ENCODE peak calls at places on chromosome 12, in seven cellular contexts. G is GM23248, V is PC-9, B is GM23338, N is neural progenitor cell, D is SK-N-SH, E is PC-3. X is an unnamed sample.

GRCh38 chr12:115320967-115321366 is 637.0 kb upstream of the TBX3 start:
- DNase-seq in G (no peak), V (no peak), B (no peak), N (no peak), D (no peak), E (no peak), X (no peak)

GRCh38 chr12:78674311-78675085 is 190.1 kb upstream of the SYT1 start:
- DNase-seq in G (peak; percentile 44), V (no peak), B (no peak), N (no peak), D (no peak), E (no peak), X (no peak)

GRCh38 chr12:7431993-7432685 is 11.8 kb downstream of the CD163L1 start:
- DNase-seq in G (peak; percentile 52), V (no peak), B (no peak), N (no peak), D (no peak), E (no peak), X (no peak)

GRCh38 chr12:28424965-28425364 is 234.7 kb downstream of the CCDC91 start:
- DNase-seq in G (no peak), V (no peak), B (no peak), N (peak; percentile 1), D (no peak), E (no peak), X (no peak)

GRCh38 chr12:94621662-94622359 is 28.5 kb downstream of the TMCC3 start:
- DNase-seq in G (peak; percentile 39), V (peak; percentile 93), B (no peak), N (no peak), D (no peak), E (peak; percentile 84), X (peak; percentile 83)

GRCh38 chr12:108826115-108826806 is 31.1 kb downstream of the SSH1 start:
- DNase-seq in G (peak; percentile 97), V (no peak), B (no peak), N (no peak), D (peak; percentile 79), E (no peak), X (peak; percentile 29)

GRCh38 chr12:46260153-46260912 is 8.5 kb downstream of the SLC38A1 start:
- DNase-seq in G (peak; percentile 48), V (peak; percentile 75), B (peak; percentile 88), N (peak; percentile 25), D (no peak), E (peak; percentile 25), X (no peak)

GRCh38 chr12:55017421-55017820 is 2.4 kb upstream of the NEUROD4 start:
- DNase-seq in G (no peak), V (no peak), B (peak; percentile 26), N (peak; percentile 15), D (no peak), E (no peak), X (no peak)

GRCh38 chr12:34399631-34400422 is 377.5 kb downstream of the ALG10 start:
- DNase-seq in G (no peak), V (no peak), B (no peak), N (no peak), D (peak; percentile 2), E (no peak), X (no peak)

GRCh38 chr12:13196302-13196921 is at the start of gene EMP1:
- DNase-seq in G (peak; percentile 99), V (peak; percentile 100), B (no peak), N (peak; percentile 13), D (peak; percentile 28), E (peak; percentile 98), X (peak; percentile 80)

GRCh38 chr12:106894774-106895173 is 60.9 kb upstream of the TMEM263 start:
- DNase-seq in G (no peak), V (no peak), B (no peak), N (no peak), D (no peak), E (peak; percentile 33), X (no peak)

GRCh38 chr12:59087077-59087673 is 166.9 kb upstream of the LRIG3 start:
- DNase-seq in G (peak; percentile 54), V (no peak), B (no peak), N (no peak), D (peak; percentile 13), E (peak; percentile 37), X (no peak)

GRCh38 chr12:57881035-57881973 is 34.8 kb upstream of the CTDSP2 start:
- DNase-seq in G (peak; percentile 78), V (no peak), B (no peak), N (no peak), D (no peak), E (no peak), X (no peak)

GRCh38 chr12:10012630-10013330 is 2.4 kb downstream of the CLEC12B start:
- DNase-seq in G (no peak), V (no peak), B (no peak), N (no peak), D (no peak), E (no peak), X (no peak)

GRCh38 chr12:103334447-103334846 is 161.3 kb downstream of the C12orf42 start:
- DNase-seq in G (no peak), V (no peak), B (no peak), N (no peak), D (no peak), E (no peak), X (no peak)

GRCh38 chr12:15731940-15732339 is 57.2 kb downstream of the EPS8 start:
- DNase-seq in G (no peak), V (no peak), B (no peak), N (no peak), D (no peak), E (no peak), X (no peak)

GRCh38 chr12:97173672-97174385 is 266.8 kb downstream of the NEDD1 start:
- DNase-seq in G (no peak), V (no peak), B (peak; percentile 22), N (peak; percentile 69), D (no peak), E (no peak), X (no peak)

GRCh38 chr12:63086149-63086915 is 64.7 kb downstream of the AVPR1A start:
- DNase-seq in G (no peak), V (no peak), B (no peak), N (no peak), D (no peak), E (no peak), X (no peak)
- H3K4me3 ChIP-seq in G (no peak overlapping the region), V (no peak overlapping the region), B (no peak overlapping the region), N (no peak overlapping the region), D (no peak overlapping the region), E (no peak overlapping the region), X (no peak overlapping the region)

GRCh38 chr12:116861331-116861730 is 19.9 kb downstream of the HRK start:
- DNase-seq in G (peak; percentile 78), V (no peak), B (no peak), N (peak; percentile 34), D (peak; percentile 84), E (peak; percentile 54), X (peak; percentile 45)
- H3F3A ChIP-seq in G (peaks cover 6% of the 10 kb centered on the region), V (peaks cover 8% of the 10 kb centered on the region), B (no peaks in the 10 kb centered on the region), N (no peaks in the 10 kb centered on the region), D (peaks cover 7% of the 10 kb centered on the region), E (no peaks in the 10 kb centered on the region), X (no peaks in the 10 kb centered on the region)

GRCh38 chr12:122860052-122860853 is 25.0 kb downstream of the HIP1R start:
- DNase-seq in G (peak; percentile 86), V (no peak), B (peak; percentile 84), N (peak; percentile 84), D (peak; percentile 89), E (peak; percentile 88), X (peak; percentile 62)

GRCh38 chr12:122858591-122859302 is 23.5 kb downstream of the HIP1R start:
- DNase-seq in G (no peak), V (no peak), B (no peak), N (no peak), D (peak; percentile 24), E (no peak), X (no peak)

GRCh38 chr12:122858171-122858570 is 22.9 kb downstream of the HIP1R start:
- DNase-seq in G (no peak), V (no peak), B (no peak), N (no peak), D (peak; percentile 24), E (no peak), X (no peak)

GRCh38 chr12:122860854-122861585 is 25.8 kb downstream of the HIP1R start:
- DNase-seq in G (no peak), V (no peak), B (no peak), N (no peak), D (peak; percentile 33), E (no peak), X (no peak)

DNA sequence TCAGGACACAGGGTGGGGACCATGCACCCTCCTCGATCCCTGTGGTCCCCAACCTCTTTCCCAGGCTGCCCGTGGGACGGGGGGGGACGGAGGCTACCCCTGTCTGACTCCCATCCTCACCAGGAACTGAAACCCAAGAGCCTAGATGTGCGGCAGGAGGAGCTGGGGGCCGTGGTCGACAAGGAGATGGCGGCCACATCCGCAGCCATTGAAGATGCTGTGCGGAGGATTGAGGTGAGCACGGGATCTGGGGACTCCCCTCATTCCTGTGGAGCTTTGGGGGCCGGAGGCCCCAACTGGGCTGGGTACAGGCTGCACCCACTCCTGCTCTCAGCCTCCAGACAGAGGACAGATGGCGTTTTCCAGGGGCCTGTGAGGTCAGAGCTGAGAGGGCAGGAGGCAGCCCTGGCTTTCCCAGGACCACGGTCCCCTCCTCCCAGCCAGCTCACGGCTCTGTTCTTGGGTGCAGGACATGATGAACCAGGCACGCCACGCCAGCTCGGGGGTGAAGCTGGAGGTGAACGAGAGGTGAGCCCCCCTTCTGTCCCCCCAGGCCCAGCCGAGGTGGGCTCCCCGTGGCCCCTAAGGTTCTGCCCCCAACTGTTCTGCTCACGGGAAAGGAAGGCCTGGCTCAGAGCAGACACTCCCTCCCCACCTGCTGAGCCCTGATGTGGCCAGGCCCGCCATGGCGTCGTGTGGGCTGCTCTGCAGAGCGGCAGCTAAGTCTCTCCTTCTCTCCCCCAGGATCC is 24.2 kb downstream of the HIP1R start:
- DNase-seq in G (no peak), V (no peak), B (no peak), N (no peak), D (peak; percentile 38), E (no peak), X (no peak)
- H3K4me2 ChIP-seq in G (no peak overlapping the region), V (no peak overlapping the region), B (no peak overlapping the region), N (no peak overlapping the region), D (no peak overlapping the region), E (no peak overlapping the region), X (no peak overlapping the region)

GRCh38 chr12:119804011-119804641 is 73.0 kb downstream of the CIT start:
- DNase-seq in G (peak; percentile 88), V (no peak), B (peak; percentile 88), N (peak; percentile 90), D (peak; percentile 86), E (peak; percentile 87), X (no peak)

GRCh38 chr12:119807380-119807779 is 69.7 kb downstream of the CIT start:
- DNase-seq in G (no peak), V (no peak), B (no peak), N (no peak), D (no peak), E (no peak), X (no peak)

GRCh38 chr12:119808441-119808840 is 68.7 kb downstream of the CIT start:
- DNase-seq in G (peak; percentile 66), V (no peak), B (no peak), N (no peak), D (no peak), E (peak; percentile 82), X (no peak)

GRCh38 chr12:119802472-119802871 is 74.6 kb downstream of the CIT start:
- DNase-seq in G (peak; percentile 90), V (no peak), B (no peak), N (peak; percentile 17), D (no peak), E (no peak), X (no peak)

DNA sequence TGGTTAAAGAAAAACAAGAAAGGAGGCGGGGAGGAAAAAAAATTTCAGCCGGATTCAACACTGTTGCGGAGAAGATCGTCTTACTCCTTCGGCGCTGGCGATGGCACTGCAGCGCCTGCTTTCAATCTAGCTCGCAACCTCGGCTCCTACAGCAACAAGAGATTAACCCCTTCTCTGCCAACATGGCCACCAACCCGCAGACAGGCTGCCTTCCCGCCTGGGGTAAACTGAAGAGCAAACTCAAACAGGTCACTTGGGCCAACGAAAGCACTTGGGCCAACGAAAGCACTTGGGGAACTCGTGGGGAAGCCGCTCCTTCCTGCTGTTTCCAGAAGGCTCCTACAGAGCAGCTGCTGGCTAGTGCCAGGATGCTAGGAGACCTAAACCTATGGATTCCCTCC is 73.7 kb downstream of the CIT start:
- DNase-seq in G (peak; percentile 80), V (no peak), B (peak; percentile 88), N (peak; percentile 82), D (peak; percentile 41), E (no peak), X (no peak)
- H3K4me3 ChIP-seq in G (peak overlapping the region; percentile 70), V (no peak overlapping the region), B (peak overlapping the region; percentile 55), N (peak overlapping the region; percentile 46), D (no peak overlapping the region), E (no peak overlapping the region), X (no peak overlapping the region)

X was measured in MM.1S.